ENCODE peak calls at places on chromosomes 4 and X, in ten cellular contexts. R is COLO829; A is HCEC 1CT; B is mucosa of descending colon; V is activated CD8-positive, alpha-beta memory T cell treated with anti-CD3 and anti-CD28 coated beads, Interleukin-2, amount 10 ng/mL, durations not matched to agents 7 days and 5 days; G is GM03348; X is Kasumi-1; J is body of pancreas; D is CD4-positive, alpha-beta T cell; Y is KBM-7. H is an unnamed sample.

GRCh38 chr4:170388255-170388654 is 298.5 kb upstream of the AADAT start:
- DNase-seq in R (no peak), A (peak; percentile 4), B (no peak), V (no peak), G (peak; percentile 26), X (no peak), J (no peak), D (no peak), Y (no peak), H (no peak)

GRCh38 chrX:45621356-45622041 is 420.8 kb upstream of the DIPK2B start:
- DNase-seq in R (peak; percentile 17), A (peak; percentile 93), B (no peak), V (no peak), G (peak; percentile 23), X (no peak), J (no peak), D (no peak), Y (no peak), H (no peak)

GRCh38 chr4:4735870-4736269 is 123.6 kb upstream of the MSX1 start:
- DNase-seq in R (no peak), A (no peak), B (no peak), V (no peak), G (peak; percentile 36), X (no peak), J (no peak), D (no peak), Y (no peak), H (no peak)

GRCh38 chr4:110780538-110780937 is 157.7 kb upstream of the PITX2 start:
- DNase-seq in R (no peak), A (no peak), B (no peak), V (no peak), G (no peak), X (peak; percentile 17), J (no peak), D (no peak), Y (no peak), H (no peak)

GRCh38 chr4:55729306-55730142 is 90.1 kb upstream of the EXOC1L start:
- DNase-seq in R (no peak), A (no peak), B (no peak), V (no peak), G (no peak), X (no peak), J (no peak), D (no peak), Y (no peak), H (no peak)

GRCh38 chr4:176123710-176124407 is 58.2 kb downstream of the WDR17 start:
- DNase-seq in R (no peak), A (peak; percentile 7), B (no peak), V (no peak), G (peak; percentile 14), X (no peak), J (peak; percentile 50), D (no peak), Y (peak; percentile 18), H (no peak)

GRCh38 chrX:15206306-15206705 is 63.6 kb downstream of the ASB9 start:
- DNase-seq in R (no peak), A (no peak), B (no peak), V (no peak), G (no peak), X (no peak), J (peak; percentile 4), D (no peak), Y (no peak), H (no peak)

GRCh38 chrX:134807039-134807729 is 148.9 kb upstream of the PLAC1 start:
- DNase-seq in R (peak; percentile 87), A (peak; percentile 87), B (peak; percentile 85), V (peak; percentile 95), G (peak; percentile 84), X (peak; percentile 88), J (peak; percentile 93), D (peak; percentile 80), Y (peak; percentile 94), H (peak; percentile 93)

GRCh38 chr4:6892190-6892908 is 17.3 kb upstream of the TBC1D14 start:
- DNase-seq in R (no peak), A (no peak), B (peak; percentile 68), V (peak; percentile 79), G (peak; percentile 74), X (peak; percentile 97), J (peak; percentile 58), D (no peak), Y (peak; percentile 90), H (peak; percentile 76)

GRCh38 chr4:83890231-83890630 is 354.3 kb downstream of the GPAT3 start:
- DNase-seq in R (no peak), A (no peak), B (no peak), V (no peak), G (peak; percentile 13), X (no peak), J (no peak), D (no peak), Y (no peak), H (no peak)

GRCh38 chr4:24979554-24979953 is 51.2 kb downstream of the LGI2 start:
- DNase-seq in R (no peak), A (no peak), B (no peak), V (no peak), G (peak; percentile 55), X (peak; percentile 95), J (peak; percentile 73), D (no peak), Y (peak; percentile 90), H (no peak)

GRCh38 chrX:41086627-41086932 is 1.3 kb downstream of the USP9X start:
- DNase-seq in R (no peak), A (no peak), B (no peak), V (no peak), G (peak; percentile 44), X (no peak), J (peak; percentile 55), D (no peak), Y (no peak), H (no peak)

GRCh38 chr4:101600287-101600686 is 190.2 kb upstream of the BANK1 start:
- DNase-seq in R (no peak), A (peak; percentile 9), B (no peak), V (no peak), G (no peak), X (no peak), J (no peak), D (no peak), Y (no peak), H (no peak)

GRCh38 chr4:168731006-168731636 is 234.3 kb downstream of the PALLD start:
- DNase-seq in R (no peak), A (peak; percentile 67), B (no peak), V (no peak), G (no peak), X (no peak), J (no peak), D (no peak), Y (no peak), H (no peak)

GRCh38 chr4:1642196-1642951 is 41.7 kb downstream of the FAM53A start:
- DNase-seq in R (no peak), A (no peak), B (no peak), V (no peak), G (no peak), X (no peak), J (no peak), D (no peak), Y (no peak), H (no peak)

GRCh38 chr4:8308856-8309771 is 39.6 kb downstream of the HTRA3 start:
- DNase-seq in R (no peak), A (no peak), B (peak; percentile 45), V (no peak), G (peak; percentile 65), X (no peak), J (no peak), D (peak; percentile 7), Y (no peak), H (no peak)

GRCh38 chr4:19945979-19946380 is 305.7 kb upstream of the SLIT2 start:
- DNase-seq in R (no peak), A (peak; percentile 98), B (no peak), V (no peak), G (peak; percentile 49), X (peak; percentile 86), J (peak; percentile 2), D (no peak), Y (no peak), H (no peak)

GRCh38 chr4:122329876-122330595 is 48.8 kb upstream of the ADAD1 start:
- DNase-seq in R (no peak), A (no peak), B (no peak), V (no peak), G (peak; percentile 21), X (no peak), J (no peak), D (no peak), Y (no peak), H (no peak)

GRCh38 chr4:150476776-150477175 is 105.2 kb upstream of the MAB21L2 start:
- DNase-seq in R (no peak), A (no peak), B (no peak), V (no peak), G (no peak), X (no peak), J (no peak), D (no peak), Y (no peak), H (no peak)

GRCh38 chr4:138390286-138390685 is 148.1 kb upstream of the SLC7A11 start:
- DNase-seq in R (no peak), A (no peak), B (no peak), V (no peak), G (no peak), X (no peak), J (no peak), D (no peak), Y (no peak), H (no peak)

GRCh38 chr4:17494258-17494657 is 17.6 kb downstream of the QDPR start:
- DNase-seq in R (peak; percentile 90), A (peak; percentile 68), B (no peak), V (no peak), G (peak; percentile 51), X (no peak), J (no peak), D (no peak), Y (no peak), H (no peak)

GRCh38 chr4:150181536-150181935 is 103.3 kb downstream of the DCLK2 start:
- DNase-seq in R (peak; percentile 85), A (no peak), B (no peak), V (no peak), G (no peak), X (peak; percentile 37), J (no peak), D (no peak), Y (no peak), H (no peak)

GRCh38 chr4:114052227-114052626 is 72.8 kb upstream of the ARSJ start:
- DNase-seq in R (no peak), A (no peak), B (no peak), V (no peak), G (no peak), X (no peak), J (no peak), D (no peak), Y (no peak), H (no peak)

GRCh38 chr4:81650871-81651270 is 179.2 kb upstream of the RASGEF1B start:
- DNase-seq in R (no peak), A (no peak), B (no peak), V (no peak), G (no peak), X (no peak), J (no peak), D (no peak), Y (no peak), H (no peak)

GRCh38 chrX:68889244-68889643 is 60.4 kb downstream of the EFNB1 start:
- DNase-seq in R (no peak), A (no peak), B (no peak), V (no peak), G (no peak), X (peak; percentile 42), J (no peak), D (no peak), Y (peak; percentile 76), H (peak; percentile 20)

GRCh38 chr4:88592600-88593448 is 544 bp downstream of the HERC3 start:
- DNase-seq in R (peak; percentile 69), A (peak; percentile 47), B (peak; percentile 91), V (peak; percentile 83), G (peak; percentile 96), X (peak; percentile 63), J (peak; percentile 84), D (peak; percentile 83), Y (peak; percentile 85), H (peak; percentile 78)

GRCh38 chr4:68895561-68896198 is 55.9 kb downstream of the UGT2A3 start:
- DNase-seq in R (no peak), A (no peak), B (no peak), V (no peak), G (no peak), X (no peak), J (no peak), D (no peak), Y (no peak), H (no peak)

GRCh38 chrX:13652256-13653021 is 502 bp upstream of the TCEANC start:
- DNase-seq in R (peak; percentile 3), A (peak; percentile 87), B (no peak), V (no peak), G (peak; percentile 61), X (no peak), J (no peak), D (no peak), Y (no peak), H (no peak)

H was measured in activated CD8-positive, alpha-beta T cell treated with anti-CD3 and anti-CD28 coated beads, Interleukin-2, amount 10 ng/mL, durations not matched to agents 7 days and 5 days.